ENCODE peak calls at places on chromosomes 16 and 17, in ten cellular contexts. One of them, this sample, is unnamed.

GRCh38 chr16:24645739-24646645 is 83.5 kb upstream of the TNRC6A start:
- DNase-seq in kidney: no peak
- DNase-seq in NCI-H460: peak; percentile 92
- DNase-seq in NCI-H1092 treated with DMSO at 0.1 percent for 48 hours: no peak
- DNase-seq in T-helper 1 cell: no peak
- DNase-seq in progenitor cell of endocrine pancreas: no peak
- DNase-seq in HEK293T: no peak
- DNase-seq in left colon: no peak
- DNase-seq in activated naive CD4-positive, alpha-beta T cell: no peak
- DNase-seq in naive thymus-derived CD8-positive, alpha-beta T cell: no peak
- DNase-seq in this sample: no peak

GRCh38 chr16:62068747-62069146 is 32.5 kb upstream of the CDH8 start:
- DNase-seq in kidney: no peak
- DNase-seq in NCI-H460: no peak
- DNase-seq in NCI-H1092 treated with DMSO at 0.1 percent for 48 hours: no peak
- DNase-seq in T-helper 1 cell: no peak
- DNase-seq in progenitor cell of endocrine pancreas: no peak
- DNase-seq in HEK293T: peak; percentile 23
- DNase-seq in left colon: no peak
- DNase-seq in activated naive CD4-positive, alpha-beta T cell: no peak
- DNase-seq in naive thymus-derived CD8-positive, alpha-beta T cell: no peak
- DNase-seq in this sample: no peak

GRCh38 chr16:68782198-68783174 is 45.4 kb downstream of the CDH1 start:
- DNase-seq in kidney: no peak
- DNase-seq in NCI-H460: no peak
- DNase-seq in NCI-H1092 treated with DMSO at 0.1 percent for 48 hours: no peak
- DNase-seq in T-helper 1 cell: no peak
- DNase-seq in progenitor cell of endocrine pancreas: no peak
- DNase-seq in HEK293T: no peak
- DNase-seq in left colon: no peak
- DNase-seq in activated naive CD4-positive, alpha-beta T cell: no peak
- DNase-seq in naive thymus-derived CD8-positive, alpha-beta T cell: no peak
- DNase-seq in this sample: no peak

GRCh38 chr17:40796846-40797245 is 2.9 kb downstream of the KRT28 start:
- DNase-seq in kidney: no peak
- DNase-seq in NCI-H460: no peak
- DNase-seq in NCI-H1092 treated with DMSO at 0.1 percent for 48 hours: no peak
- DNase-seq in T-helper 1 cell: no peak
- DNase-seq in progenitor cell of endocrine pancreas: no peak
- DNase-seq in HEK293T: no peak
- DNase-seq in left colon: no peak
- DNase-seq in activated naive CD4-positive, alpha-beta T cell: no peak
- DNase-seq in naive thymus-derived CD8-positive, alpha-beta T cell: no peak
- DNase-seq in this sample: no peak

GRCh38 chr16:19555938-19556778 is 655 bp downstream of the VPS35L start:
- DNase-seq in kidney: no peak
- DNase-seq in NCI-H460: peak; percentile 49
- DNase-seq in NCI-H1092 treated with DMSO at 0.1 percent for 48 hours: peak; percentile 62
- DNase-seq in T-helper 1 cell: no peak
- DNase-seq in progenitor cell of endocrine pancreas: peak; percentile 11
- DNase-seq in HEK293T: peak; percentile 64
- DNase-seq in left colon: no peak
- DNase-seq in activated naive CD4-positive, alpha-beta T cell: no peak
- DNase-seq in naive thymus-derived CD8-positive, alpha-beta T cell: no peak
- DNase-seq in this sample: no peak

GRCh38 chr16:46733319-46733830 is 14.8 kb downstream of the MYLK3 start:
- DNase-seq in kidney: peak; percentile 27
- DNase-seq in NCI-H460: no peak
- DNase-seq in NCI-H1092 treated with DMSO at 0.1 percent for 48 hours: no peak
- DNase-seq in T-helper 1 cell: no peak
- DNase-seq in progenitor cell of endocrine pancreas: no peak
- DNase-seq in HEK293T: no peak
- DNase-seq in left colon: no peak
- DNase-seq in activated naive CD4-positive, alpha-beta T cell: no peak
- DNase-seq in naive thymus-derived CD8-positive, alpha-beta T cell: no peak
- DNase-seq in this sample: no peak

GRCh38 chr16:87919681-87919994 is 16.7 kb downstream of the CA5A start:
- DNase-seq in kidney: no peak
- DNase-seq in NCI-H460: no peak
- DNase-seq in NCI-H1092 treated with DMSO at 0.1 percent for 48 hours: no peak
- DNase-seq in T-helper 1 cell: no peak
- DNase-seq in progenitor cell of endocrine pancreas: no peak
- DNase-seq in HEK293T: no peak
- DNase-seq in left colon: no peak
- DNase-seq in activated naive CD4-positive, alpha-beta T cell: no peak
- DNase-seq in naive thymus-derived CD8-positive, alpha-beta T cell: no peak
- DNase-seq in this sample: no peak

GRCh38 chr17:7838291-7839075 is 4.5 kb downstream of the KDM6B start:
- DNase-seq in kidney: peak; percentile 77
- DNase-seq in NCI-H460: peak; percentile 87
- DNase-seq in NCI-H1092 treated with DMSO at 0.1 percent for 48 hours: no peak
- DNase-seq in T-helper 1 cell: no peak
- DNase-seq in progenitor cell of endocrine pancreas: no peak
- DNase-seq in HEK293T: no peak
- DNase-seq in left colon: peak; percentile 65
- DNase-seq in activated naive CD4-positive, alpha-beta T cell: no peak
- DNase-seq in naive thymus-derived CD8-positive, alpha-beta T cell: no peak
- DNase-seq in this sample: no peak

GRCh38 chr17:41985919-41986318 is 19.3 kb downstream of the CNP start:
- DNase-seq in kidney: peak; percentile 11
- DNase-seq in NCI-H460: no peak
- DNase-seq in NCI-H1092 treated with DMSO at 0.1 percent for 48 hours: no peak
- DNase-seq in T-helper 1 cell: no peak
- DNase-seq in progenitor cell of endocrine pancreas: no peak
- DNase-seq in HEK293T: no peak
- DNase-seq in left colon: no peak
- DNase-seq in activated naive CD4-positive, alpha-beta T cell: no peak
- DNase-seq in naive thymus-derived CD8-positive, alpha-beta T cell: no peak
- DNase-seq in this sample: no peak

GRCh38 chr17:72661093-72661944 is 431.2 kb downstream of the SLC39A11 start:
- DNase-seq in kidney: no peak
- DNase-seq in NCI-H460: no peak
- DNase-seq in NCI-H1092 treated with DMSO at 0.1 percent for 48 hours: no peak
- DNase-seq in T-helper 1 cell: no peak
- DNase-seq in progenitor cell of endocrine pancreas: no peak
- DNase-seq in HEK293T: no peak
- DNase-seq in left colon: peak; percentile 6
- DNase-seq in activated naive CD4-positive, alpha-beta T cell: no peak
- DNase-seq in naive thymus-derived CD8-positive, alpha-beta T cell: no peak
- DNase-seq in this sample: no peak

GRCh38 chr16:20901068-20901440 is 483 bp downstream of the LYRM1 start:
- DNase-seq in kidney: no peak
- DNase-seq in NCI-H460: no peak
- DNase-seq in NCI-H1092 treated with DMSO at 0.1 percent for 48 hours: no peak
- DNase-seq in T-helper 1 cell: no peak
- DNase-seq in progenitor cell of endocrine pancreas: no peak
- DNase-seq in HEK293T: no peak
- DNase-seq in left colon: no peak
- DNase-seq in activated naive CD4-positive, alpha-beta T cell: no peak
- DNase-seq in naive thymus-derived CD8-positive, alpha-beta T cell: no peak
- DNase-seq in this sample: no peak

GRCh38 chr16:24580665-24581064 is 41.3 kb downstream of the RBBP6 start:
- DNase-seq in kidney: no peak
- DNase-seq in NCI-H460: peak; percentile 23
- DNase-seq in NCI-H1092 treated with DMSO at 0.1 percent for 48 hours: no peak
- DNase-seq in T-helper 1 cell: no peak
- DNase-seq in progenitor cell of endocrine pancreas: no peak
- DNase-seq in HEK293T: no peak
- DNase-seq in left colon: no peak
- DNase-seq in activated naive CD4-positive, alpha-beta T cell: no peak
- DNase-seq in naive thymus-derived CD8-positive, alpha-beta T cell: no peak
- DNase-seq in this sample: no peak

This sample was measured in activated effector memory CD4-positive, alpha-beta T cell treated with Interleukin-2 at 50 U/mL for 16 hours.